ENCODE peak calls at places on chromosome 1, in seven cellular contexts. T is stimulated activated CD4-positive, alpha-beta T cell treated with anti-CD3 and anti-CD28 coated beads, Interleukin-15, amount 100 ng/mL, for 24 hours; O is small intestine; H is foreskin fibroblast; D is transverse colon; B is SHP77; Z is H54. Q is an unnamed sample.

GRCh38 chr1:50272923-50273322 is 150.3 kb downstream of the DMRTA2 start:
- DNase-seq in B (peak; percentile 21), Z (no peak), D (no peak), O (no peak), H (peak; percentile 7), T (no peak), Q (peak; percentile 94)

GRCh38 chr1:211328866-211329265 is 2.2 kb downstream of the TRAF5 start:
- DNase-seq in H (no peak), Z (no peak), D (no peak), B (no peak), T (no peak), O (no peak), Q (peak; percentile 58)

GRCh38 chr1:183783896-183784637 is 20.9 kb upstream of the RGL1 start:
- DNase-seq in Z (peak; percentile 16), H (peak; percentile 86), D (peak; percentile 14), T (no peak), O (peak; percentile 7), B (no peak), Q (peak; percentile 93)

GRCh38 chr1:212237651-212238050 is 47.6 kb upstream of the PPP2R5A start:
- DNase-seq in B (no peak), O (peak; percentile 82), Z (no peak), H (peak; percentile 61), T (peak; percentile 20), D (peak; percentile 34), Q (no peak)

GRCh38 chr1:50105430-50105829 is 3.3 kb upstream of the ELAVL4 start:
- DNase-seq in H (no peak), Z (no peak), D (no peak), B (peak; percentile 43), T (no peak), O (no peak), Q (peak; percentile 83)

GRCh38 chr1:8458607-8459006 is 140.7 kb downstream of the SLC45A1 start:
- DNase-seq in B (no peak), O (no peak), T (no peak), Z (no peak), H (no peak), D (no peak), Q (no peak)

GRCh38 chr1:116415699-116416533 is 42.9 kb downstream of the ATP1A1 start:
- DNase-seq in H (peak; percentile 37), B (no peak), D (no peak), Z (no peak), O (no peak), T (no peak), Q (no peak)

GRCh38 chr1:64938991-64939390 is 27.4 kb downstream of the JAK1 start:
- DNase-seq in D (no peak), T (no peak), O (no peak), B (no peak), H (peak; percentile 27), Z (no peak), Q (no peak)

GRCh38 chr1:91881280-91881679 is 4.7 kb downstream of the TGFBR3 start:
- DNase-seq in H (no peak), O (no peak), B (no peak), D (no peak), T (no peak), Z (no peak), Q (no peak)

Q was measured in NCI-H69.